ENCODE peak calls at places on chromosomes 2 and 18, in five cellular contexts. E is astrocyte of the spinal cord, C is choroid plexus epithelial cell, G is hepatocyte, F is IMR-90. O is an unnamed sample.

GRCh38 chr2:23460228-23460627 is 75.2 kb downstream of the KLHL29 start:
- DNase-seq in G (no peak), C (peak; percentile 65), E (peak; percentile 39), F (peak; percentile 47), O (peak; percentile 4)

GRCh38 chr18:11909597-11910026 is 1.5 kb upstream of the MPPE1 start:
- DNase-seq in C (no peak), G (peak; percentile 37), F (peak; percentile 55), E (peak; percentile 24), O (no peak)

GRCh38 chr2:204825054-204825453 is 279.8 kb downstream of the PARD3B start:
- DNase-seq in E (no peak), F (peak; percentile 7), G (peak; percentile 52), C (peak; percentile 12), O (no peak)

GRCh38 chr2:118224144-118224887 is 136.0 kb downstream of the INSIG2 start:
- DNase-seq in G (peak; percentile 21), C (no peak), E (peak; percentile 26), F (no peak), O (peak; percentile 7)

GRCh38 chr2:152890746-152891145 is 172.3 kb downstream of the ARL6IP6 start:
- DNase-seq in F (no peak), G (no peak), E (no peak), C (no peak), O (no peak)

GRCh38 chr2:240223631-240224030 is 83.2 kb upstream of the OTOS start:
- DNase-seq in G (no peak), C (no peak), E (no peak), F (no peak), O (no peak)

GRCh38 chr2:230893338-230893737 is 28.6 kb downstream of the ITM2C start:
- DNase-seq in C (no peak), G (no peak), F (no peak), E (no peak), O (no peak)

GRCh38 chr2:15730545-15731212 is 139.0 kb downstream of the DDX1 start:
- DNase-seq in E (peak; percentile 98), G (peak; percentile 91), C (peak; percentile 99), F (peak; percentile 92), O (no peak)

GRCh38 chr2:207492461-207492860 is 37.3 kb upstream of the CREB1 start:
- DNase-seq in E (no peak), G (no peak), C (no peak), F (no peak), O (no peak)
- TF ChIP-seq CTCF in E (no peak), G (no peak), C (no peak), F (no peak), O (no peak)

GRCh38 chr2:196268538-196269338 is 97.4 kb upstream of the STK17B start:
- DNase-seq in F (peak; percentile 74), G (no peak), C (peak; percentile 71), E (no peak), O (peak; percentile 48)
- H3K4me3 ChIP-seq in F (no peak overlapping the region), G (no peak overlapping the region), C (no peak overlapping the region), E (no peak overlapping the region), O (peak overlapping the region; percentile 36)

GRCh38 chr2:53740170-53740569 is 27.4 kb upstream of the CHAC2 start:
- DNase-seq in C (peak; percentile 73), E (peak; percentile 58), F (peak; percentile 64), G (peak; percentile 19), O (no peak)
- TF ChIP-seq CTCF in C (peak; percentile 54), E (peak; percentile 44), F (peak; percentile 71), G (peak; percentile 61), O (peak; percentile 66)

GRCh38 chr2:219629976-219630695 is 2.7 kb downstream of the SLC4A3 start:
- DNase-seq in F (no peak), C (no peak), G (no peak), E (no peak), O (no peak)

GRCh38 chr2:219630770-219631405 is 3.5 kb downstream of the SLC4A3 start:
- DNase-seq in E (no peak), F (no peak), G (no peak), C (no peak), O (no peak)

GRCh38 chr2:219632758-219633101 is 5.3 kb downstream of the SLC4A3 start:
- DNase-seq in G (no peak), E (no peak), F (no peak), C (no peak), O (no peak)

GRCh38 chr2:219631925-219632757 is 4.7 kb downstream of the SLC4A3 start:
- DNase-seq in G (no peak), F (no peak), E (no peak), C (no peak), O (no peak)

GRCh38 chr2:219631406-219631891 is 4.0 kb downstream of the SLC4A3 start:
- DNase-seq in F (no peak), C (no peak), G (no peak), E (no peak), O (no peak)
- H3K4me3 ChIP-seq in F (no peak overlapping the region), C (no peak overlapping the region), G (no peak overlapping the region), E (no peak overlapping the region), O (no peak overlapping the region)

DNA sequence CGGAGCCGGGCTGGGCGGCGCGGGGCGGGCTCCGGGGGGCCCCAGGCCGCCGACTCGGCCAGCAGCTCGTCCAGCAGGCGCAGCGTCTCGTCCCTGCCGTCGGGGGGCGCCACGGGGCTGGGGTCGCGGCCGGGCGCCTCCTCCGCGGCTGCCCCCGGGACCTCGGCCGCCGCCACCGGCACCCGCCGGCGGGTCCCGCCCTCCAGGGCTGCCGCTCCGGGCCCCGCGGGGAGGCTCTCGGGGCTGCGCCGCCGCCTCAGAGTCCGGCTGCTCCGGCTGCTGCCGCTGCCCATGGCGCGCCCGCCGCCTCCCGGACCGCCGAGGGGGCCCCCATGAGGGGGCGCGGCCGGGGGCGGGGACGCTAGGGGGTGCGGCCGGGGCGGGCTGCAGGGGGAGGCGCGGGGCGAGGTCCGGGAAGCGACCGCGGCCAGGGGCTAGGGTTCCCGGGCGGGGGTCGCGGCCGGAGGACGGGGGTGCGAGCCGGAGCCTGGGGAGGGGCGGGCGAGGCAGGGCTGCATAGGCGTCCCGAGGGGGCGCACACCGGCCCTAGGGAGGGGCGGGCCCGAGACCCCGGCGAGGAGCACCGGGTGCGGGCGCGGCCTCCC is at the start of gene CYS1:
- DNase-seq in G (peak; percentile 71), E (no peak), C (peak; percentile 16), F (no peak), O (peak; percentile 44)
- TF ChIP-seq CTCF in G (no peak), E (peak; percentile 23), C (peak; percentile 19), F (peak; percentile 36), O (no peak)

GRCh38 chr18:59885579-59886163 is 14.1 kb upstream of the PMAIP1 start:
- DNase-seq in F (peak; percentile 92), C (peak; percentile 89), G (no peak), E (peak; percentile 88), O (peak; percentile 62)
- H3K4me3 ChIP-seq in F (no peak overlapping the region), C (peak overlapping the region; percentile 5), G (no peak overlapping the region), E (no peak overlapping the region), O (peak overlapping the region; percentile 44)

GRCh38 chr2:157592983-157593382 is 35.7 kb downstream of the ACVR1C start:
- DNase-seq in C (peak; percentile 35), F (peak; percentile 8), E (peak; percentile 10), G (no peak), O (peak; percentile 35)

GRCh38 chr2:157593411-157593810 is 35.3 kb downstream of the ACVR1C start:
- DNase-seq in C (no peak), F (no peak), E (no peak), G (no peak), O (no peak)

GRCh38 chr2:157592374-157592773 is 36.3 kb downstream of the ACVR1C start:
- DNase-seq in C (no peak), F (no peak), E (no peak), G (no peak), O (no peak)

GRCh38 chr2:157601807-157602206 is 26.9 kb downstream of the ACVR1C start:
- DNase-seq in F (no peak), G (no peak), E (no peak), C (no peak), O (no peak)

DNA sequence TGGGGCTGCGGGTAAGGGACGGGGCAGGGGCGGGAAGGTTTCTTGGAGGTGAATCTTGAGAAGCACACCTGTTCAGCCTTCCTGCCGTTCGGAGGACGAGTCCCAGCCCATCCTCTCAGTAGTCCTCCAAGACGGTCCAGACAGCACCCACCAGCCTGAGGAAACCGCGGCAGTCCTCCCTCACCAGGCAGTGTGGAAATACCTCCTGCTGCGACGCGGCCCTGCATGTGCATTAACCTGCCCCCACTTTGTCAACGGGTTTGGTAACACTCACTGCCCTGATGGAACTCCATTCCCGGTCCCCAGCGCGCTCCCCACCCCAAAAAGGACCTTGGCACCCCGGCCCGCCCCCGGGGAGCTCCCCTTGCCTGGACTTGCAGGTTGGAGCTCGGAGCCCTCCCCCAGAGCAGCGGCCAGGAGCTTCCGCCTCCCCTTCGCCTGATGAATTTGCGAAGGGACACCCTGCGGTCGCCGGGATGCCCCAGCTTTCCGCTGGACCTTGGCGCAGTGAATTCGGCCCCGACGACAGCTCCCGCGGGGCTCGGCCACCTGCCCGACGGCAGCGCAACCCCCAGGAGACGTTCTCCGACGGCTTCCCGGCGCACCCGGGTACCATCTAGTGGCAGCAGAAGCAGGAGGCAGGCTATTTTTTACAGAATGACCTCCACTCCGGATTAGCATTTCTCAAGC is 31.5 kb downstream of the ACVR1C start:
- DNase-seq in F (peak; percentile 1), G (peak; percentile 49), C (peak; percentile 29), E (peak; percentile 23), O (no peak)
- TF ChIP-seq CTCF in F (peak; percentile 33), G (peak; percentile 56), C (peak; percentile 63), E (peak; percentile 66), O (peak; percentile 29)

O was measured in OCI-LY7.